ENCODE peak calls at places on chromosome 16, in six cellular contexts. One of them, this sample, is unnamed.

GRCh38 chr16:60945225-60945624 is 1091.0 kb downstream of the CDH8 start:
- DNase-seq in endothelial cell of umbilical vein: no peak
- DNase-seq in uterus: no peak
- DNase-seq in GM12865: no peak
- DNase-seq in ascending aorta: no peak
- DNase-seq in aorta: no peak
- DNase-seq in this sample: no peak

GRCh38 chr16:23858496-23859062 is 22.8 kb downstream of the PRKCB start:
- DNase-seq in endothelial cell of umbilical vein: no peak
- DNase-seq in uterus: no peak
- DNase-seq in GM12865: no peak
- DNase-seq in ascending aorta: no peak
- DNase-seq in aorta: no peak
- DNase-seq in this sample: no peak

GRCh38 chr16:69607674-69608073 is 41.9 kb downstream of the NFAT5 start:
- DNase-seq in endothelial cell of umbilical vein: no peak
- DNase-seq in uterus: no peak
- DNase-seq in GM12865: peak
- DNase-seq in ascending aorta: no peak
- DNase-seq in aorta: no peak
- DNase-seq in this sample: no peak

GRCh38 chr16:25151996-25152395 is 40.5 kb downstream of the LCMT1 start:
- DNase-seq in endothelial cell of umbilical vein: no peak
- DNase-seq in uterus: no peak
- DNase-seq in GM12865: no peak
- DNase-seq in ascending aorta: no peak
- DNase-seq in aorta: no peak
- DNase-seq in this sample: peak

GRCh38 chr16:53609536-53609935 is 94.1 kb downstream of the RPGRIP1L start:
- DNase-seq in endothelial cell of umbilical vein: no peak
- DNase-seq in uterus: no peak
- DNase-seq in GM12865: no peak
- DNase-seq in ascending aorta: no peak
- DNase-seq in aorta: no peak
- DNase-seq in this sample: no peak

GRCh38 chr16:72480926-72481325 is 309.0 kb upstream of the PMFBP1 start:
- DNase-seq in endothelial cell of umbilical vein: peak
- DNase-seq in uterus: no peak
- DNase-seq in GM12865: no peak
- DNase-seq in ascending aorta: no peak
- DNase-seq in aorta: no peak
- DNase-seq in this sample: peak

GRCh38 chr16:84009282-84009681 is 33.3 kb downstream of the SLC38A8 start:
- DNase-seq in endothelial cell of umbilical vein: no peak
- DNase-seq in uterus: no peak
- DNase-seq in GM12865: no peak
- DNase-seq in ascending aorta: no peak
- DNase-seq in aorta: no peak
- DNase-seq in this sample: no peak

GRCh38 chr16:3508736-3509135 is 7.9 kb downstream of the CLUAP1 start:
- DNase-seq in endothelial cell of umbilical vein: no peak
- DNase-seq in uterus: no peak
- DNase-seq in GM12865: no peak
- DNase-seq in ascending aorta: no peak
- DNase-seq in aorta: peak
- DNase-seq in this sample: no peak

GRCh38 chr16:12203780-12204351 is 227.3 kb downstream of the SNX29 start:
- DNase-seq in endothelial cell of umbilical vein: no peak
- DNase-seq in uterus: no peak
- DNase-seq in GM12865: no peak
- DNase-seq in ascending aorta: no peak
- DNase-seq in aorta: no peak
- DNase-seq in this sample: no peak

GRCh38 chr16:62190426-62190825 is 154.2 kb upstream of the CDH8 start:
- DNase-seq in endothelial cell of umbilical vein: no peak
- DNase-seq in uterus: no peak
- DNase-seq in GM12865: peak
- DNase-seq in ascending aorta: no peak
- DNase-seq in aorta: no peak
- DNase-seq in this sample: peak

GRCh38 chr16:57694556-57695377 is at the start of gene DRC7:
- DNase-seq in endothelial cell of umbilical vein: peak
- DNase-seq in uterus: no peak
- DNase-seq in GM12865: peak
- DNase-seq in ascending aorta: no peak
- DNase-seq in aorta: no peak
- DNase-seq in this sample: peak

GRCh38 chr16:13961099-13961811 is 41.3 kb downstream of the ERCC4 start:
- DNase-seq in endothelial cell of umbilical vein: no peak
- DNase-seq in uterus: no peak
- DNase-seq in GM12865: no peak
- DNase-seq in ascending aorta: no peak
- DNase-seq in aorta: no peak
- DNase-seq in this sample: peak

GRCh38 chr16:63789603-63790002 is 1332.3 kb downstream of the CDH11 start:
- DNase-seq in endothelial cell of umbilical vein: peak
- DNase-seq in uterus: no peak
- DNase-seq in GM12865: no peak
- DNase-seq in ascending aorta: no peak
- DNase-seq in aorta: no peak
- DNase-seq in this sample: peak

GRCh38 chr16:80299416-80299815 is 241.4 kb upstream of the DYNLRB2 start:
- DNase-seq in endothelial cell of umbilical vein: no peak
- DNase-seq in uterus: no peak
- DNase-seq in GM12865: no peak
- DNase-seq in ascending aorta: no peak
- DNase-seq in aorta: no peak
- DNase-seq in this sample: no peak

DNA sequence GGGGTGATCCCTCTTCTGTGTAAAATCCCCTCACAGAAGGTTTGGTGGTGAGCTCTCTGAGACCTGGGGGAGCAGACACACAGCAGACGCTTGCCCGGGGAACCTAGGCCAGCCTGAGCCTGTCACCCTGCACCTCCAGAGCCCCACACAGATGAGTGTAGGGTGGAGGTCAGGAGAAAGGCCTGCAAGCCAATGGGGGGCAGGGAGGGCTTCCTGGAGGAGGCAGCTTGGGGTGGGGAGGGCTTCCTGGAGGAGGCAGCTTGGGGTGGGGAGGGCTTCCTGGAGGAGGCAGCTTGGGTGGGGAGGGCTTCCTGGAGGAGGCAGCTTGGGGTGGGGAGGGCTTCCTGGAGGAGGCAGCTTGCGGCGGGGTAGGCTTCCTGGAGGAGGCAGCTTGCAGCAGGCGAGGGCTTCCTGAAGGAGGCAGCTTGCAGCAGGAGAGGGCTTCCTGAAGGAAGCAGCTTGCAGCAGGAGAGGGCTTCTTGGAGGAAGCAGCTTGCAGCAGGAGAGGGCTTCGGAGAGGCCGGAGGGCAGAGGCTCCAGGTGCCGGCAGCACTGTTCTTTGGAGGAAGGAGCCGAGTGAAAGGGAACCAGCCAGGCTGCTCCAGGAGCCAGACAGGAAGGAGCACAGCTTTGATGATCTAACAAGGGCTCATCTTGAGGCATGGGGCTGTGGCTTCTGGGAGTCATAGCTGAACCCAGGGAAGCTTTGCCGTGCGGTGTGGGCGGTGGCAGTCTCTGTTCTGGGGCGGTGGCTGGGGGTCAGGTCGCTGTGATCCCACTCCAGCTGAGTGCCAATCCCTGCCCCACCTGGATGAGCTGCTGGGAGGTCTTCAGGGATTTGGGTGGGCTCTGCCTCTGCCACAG is 83.6 kb upstream of the ZNF469 start:
- DNase-seq in endothelial cell of umbilical vein: peak
- DNase-seq in uterus: no peak
- DNase-seq in GM12865: no peak
- DNase-seq in ascending aorta: no peak
- DNase-seq in aorta: peak
- DNase-seq in this sample: peak
- H3K4me3 ChIP-seq in endothelial cell of umbilical vein: no peak
- H3K4me3 ChIP-seq in uterus: no peak
- H3K4me3 ChIP-seq in GM12865: no peak
- H3K4me3 ChIP-seq in ascending aorta: no peak
- H3K4me3 ChIP-seq in aorta: no peak
- H3K4me3 ChIP-seq in this sample: no peak

GRCh38 chr16:67391424-67392300 is 1.6 kb downstream of the TPPP3 start:
- DNase-seq in endothelial cell of umbilical vein: no peak
- DNase-seq in uterus: no peak
- DNase-seq in GM12865: no peak
- DNase-seq in ascending aorta: no peak
- DNase-seq in aorta: no peak
- DNase-seq in this sample: no peak

GRCh38 chr16:67393790-67394270 is 532 bp upstream of the TPPP3 start:
- DNase-seq in endothelial cell of umbilical vein: no peak
- DNase-seq in uterus: no peak
- DNase-seq in GM12865: no peak
- DNase-seq in ascending aorta: no peak
- DNase-seq in aorta: peak
- DNase-seq in this sample: no peak

GRCh38 chr16:67390816-67391423 is 2.4 kb downstream of the TPPP3 start:
- DNase-seq in endothelial cell of umbilical vein: no peak
- DNase-seq in uterus: no peak
- DNase-seq in GM12865: no peak
- DNase-seq in ascending aorta: no peak
- DNase-seq in aorta: no peak
- DNase-seq in this sample: no peak

GRCh38 chr16:67393111-67393789 is at the start of gene TPPP3:
- DNase-seq in endothelial cell of umbilical vein: peak
- DNase-seq in uterus: peak
- DNase-seq in GM12865: peak
- DNase-seq in ascending aorta: peak
- DNase-seq in aorta: peak
- DNase-seq in this sample: peak

GRCh38 chr16:67392301-67393059 is 818 bp downstream of the TPPP3 start:
- DNase-seq in endothelial cell of umbilical vein: no peak
- DNase-seq in uterus: no peak
- DNase-seq in GM12865: no peak
- DNase-seq in ascending aorta: no peak
- DNase-seq in aorta: peak
- DNase-seq in this sample: no peak
- H3K4me3 ChIP-seq in endothelial cell of umbilical vein: no peak
- H3K4me3 ChIP-seq in uterus: peak
- H3K4me3 ChIP-seq in GM12865: no peak
- H3K4me3 ChIP-seq in ascending aorta: peak
- H3K4me3 ChIP-seq in aorta: no peak
- H3K4me3 ChIP-seq in this sample: peak

GRCh38 chr16:10888320-10888937 is 11.4 kb downstream of the CIITA start:
- DNase-seq in endothelial cell of umbilical vein: no peak
- DNase-seq in uterus: no peak
- DNase-seq in GM12865: peak
- DNase-seq in ascending aorta: no peak
- DNase-seq in aorta: peak
- DNase-seq in this sample: no peak
- H3K4me3 ChIP-seq in endothelial cell of umbilical vein: no peak
- H3K4me3 ChIP-seq in uterus: no peak
- H3K4me3 ChIP-seq in GM12865: no peak
- H3K4me3 ChIP-seq in ascending aorta: no peak
- H3K4me3 ChIP-seq in aorta: no peak
- H3K4me3 ChIP-seq in this sample: no peak

GRCh38 chr16:9095998-9096397 is 4.6 kb downstream of the HAPSTR1 start:
- DNase-seq in endothelial cell of umbilical vein: no peak
- DNase-seq in uterus: no peak
- DNase-seq in GM12865: no peak
- DNase-seq in ascending aorta: no peak
- DNase-seq in aorta: no peak
- DNase-seq in this sample: no peak

GRCh38 chr16:9098377-9099090 is 7.1 kb downstream of the HAPSTR1 start:
- DNase-seq in endothelial cell of umbilical vein: no peak
- DNase-seq in uterus: no peak
- DNase-seq in GM12865: no peak
- DNase-seq in ascending aorta: no peak
- DNase-seq in aorta: no peak
- DNase-seq in this sample: no peak

GRCh38 chr16:9095171-9095570 is 3.7 kb downstream of the HAPSTR1 start:
- DNase-seq in endothelial cell of umbilical vein: no peak
- DNase-seq in uterus: no peak
- DNase-seq in GM12865: no peak
- DNase-seq in ascending aorta: no peak
- DNase-seq in aorta: no peak
- DNase-seq in this sample: no peak

GRCh38 chr16:9097266-9098219 is 6.1 kb downstream of the HAPSTR1 start:
- DNase-seq in endothelial cell of umbilical vein: no peak
- DNase-seq in uterus: no peak
- DNase-seq in GM12865: no peak
- DNase-seq in ascending aorta: no peak
- DNase-seq in aorta: no peak
- DNase-seq in this sample: no peak

GRCh38 chr16:9096416-9096952 is 5.0 kb downstream of the HAPSTR1 start:
- DNase-seq in endothelial cell of umbilical vein: no peak
- DNase-seq in uterus: no peak
- DNase-seq in GM12865: no peak
- DNase-seq in ascending aorta: no peak
- DNase-seq in aorta: no peak
- DNase-seq in this sample: no peak
- H3K4me3 ChIP-seq in endothelial cell of umbilical vein: no peak
- H3K4me3 ChIP-seq in uterus: no peak
- H3K4me3 ChIP-seq in GM12865: no peak
- H3K4me3 ChIP-seq in ascending aorta: no peak
- H3K4me3 ChIP-seq in aorta: no peak
- H3K4me3 ChIP-seq in this sample: no peak

GRCh38 chr16:85570735-85571562 is 42.2 kb upstream of the GSE1 start:
- DNase-seq in endothelial cell of umbilical vein: no peak
- DNase-seq in uterus: no peak
- DNase-seq in GM12865: peak
- DNase-seq in ascending aorta: no peak
- DNase-seq in aorta: no peak
- DNase-seq in this sample: no peak

GRCh38 chr16:85568519-85568918 is 44.6 kb upstream of the GSE1 start:
- DNase-seq in endothelial cell of umbilical vein: no peak
- DNase-seq in uterus: no peak
- DNase-seq in GM12865: no peak
- DNase-seq in ascending aorta: no peak
- DNase-seq in aorta: no peak
- DNase-seq in this sample: no peak

GRCh38 chr16:85570213-85570734 is 42.8 kb upstream of the GSE1 start:
- DNase-seq in endothelial cell of umbilical vein: no peak
- DNase-seq in uterus: no peak
- DNase-seq in GM12865: peak
- DNase-seq in ascending aorta: no peak
- DNase-seq in aorta: no peak
- DNase-seq in this sample: no peak

GRCh38 chr16:85569615-85570212 is 43.4 kb upstream of the GSE1 start:
- DNase-seq in endothelial cell of umbilical vein: no peak
- DNase-seq in uterus: no peak
- DNase-seq in GM12865: peak
- DNase-seq in ascending aorta: no peak
- DNase-seq in aorta: no peak
- DNase-seq in this sample: peak

DNA sequence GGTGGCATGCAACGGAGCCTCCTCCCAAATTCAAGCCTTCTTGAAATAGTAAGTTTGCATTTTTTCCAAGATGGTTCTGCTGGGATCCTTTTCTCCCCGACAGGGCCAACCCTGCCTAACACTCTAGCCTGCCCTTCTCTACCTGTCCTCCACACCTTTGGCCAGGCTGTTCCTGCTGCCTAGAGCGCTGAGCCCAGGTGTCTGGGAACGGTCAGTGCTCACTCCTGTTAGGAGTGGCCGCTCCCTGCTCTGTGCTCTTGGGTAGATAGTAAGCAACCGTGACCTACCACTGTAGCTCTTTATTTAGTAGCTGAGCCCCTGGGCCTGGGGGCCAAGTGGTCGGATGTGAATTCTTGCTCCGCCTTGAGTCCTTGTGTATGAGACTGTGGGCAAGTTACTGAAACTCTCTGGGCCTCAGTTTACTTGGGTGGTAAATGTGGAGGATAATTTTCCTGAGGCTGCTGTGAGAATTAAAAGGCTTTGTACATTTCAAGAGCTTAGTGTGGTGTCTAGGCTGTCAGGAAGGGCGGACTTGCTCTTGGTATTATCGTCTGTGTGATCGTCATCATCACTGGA is 44.0 kb upstream of the GSE1 start:
- DNase-seq in endothelial cell of umbilical vein: no peak
- DNase-seq in uterus: no peak
- DNase-seq in GM12865: no peak
- DNase-seq in ascending aorta: no peak
- DNase-seq in aorta: no peak
- DNase-seq in this sample: no peak
- H3K4me3 ChIP-seq in endothelial cell of umbilical vein: no peak
- H3K4me3 ChIP-seq in uterus: no peak
- H3K4me3 ChIP-seq in GM12865: peak
- H3K4me3 ChIP-seq in ascending aorta: no peak
- H3K4me3 ChIP-seq in aorta: no peak
- H3K4me3 ChIP-seq in this sample: no peak

This sample was measured in cardiac fibroblast.